ENCODE peak calls at places on chromosomes 11 and 22, in ten cellular contexts. L is hippocampal formation, T is HFF-Myc, F is K562, U is kidney, P is aorta, Q is DMS79 treated with DMSO at 0.1 percent for 48 hours, B is left colon, O is RWPE2, A is DMS53. V is an unnamed sample.

GRCh38 chr11:103380031-103380430 is 270.8 kb downstream of the DYNC2H1 start:
- DNase-seq in O (no peak), U (no peak), Q (no peak), B (no peak), T (no peak), A (no peak), L (no peak), F (no peak), P (no peak), V (no peak)

GRCh38 chr11:102600666-102601065 is 24.5 kb downstream of the MMP20 start:
- DNase-seq in T (no peak), F (no peak), U (no peak), B (no peak), O (no peak), A (no peak), L (no peak), Q (no peak), P (no peak), V (no peak)

GRCh38 chr11:22193348-22194051 is 615 bp downstream of the ANO5 start:
- DNase-seq in T (no peak), U (peak; percentile 74), F (peak; percentile 9), Q (peak; percentile 76), P (peak; percentile 41), L (no peak), B (peak; percentile 38), A (peak; percentile 77), O (no peak), V (no peak)

GRCh38 chr11:134406264-134407185 is 5.5 kb downstream of the B3GAT1 start:
- DNase-seq in A (no peak), U (no peak), T (no peak), O (no peak), P (no peak), B (no peak), F (no peak), Q (no peak), L (no peak), V (no peak)

GRCh38 chr22:30691204-30691603 is 3.5 kb upstream of the OSBP2 start:
- DNase-seq in T (no peak), F (no peak), L (no peak), P (no peak), B (no peak), U (no peak), O (no peak), A (no peak), Q (no peak), V (no peak)

GRCh38 chr11:78961938-78962701 is 387.5 kb upstream of the NARS2 start:
- DNase-seq in U (peak; percentile 79), P (peak; percentile 56), T (no peak), L (peak; percentile 30), A (peak; percentile 42), O (no peak), F (peak; percentile 43), B (no peak), Q (peak; percentile 53), V (peak; percentile 63)

GRCh38 chr22:43173566-43173965 is 13.4 kb downstream of the TTLL12 start:
- DNase-seq in A (no peak), B (no peak), L (no peak), P (peak; percentile 32), Q (no peak), U (peak; percentile 61), O (peak; percentile 58), T (no peak), F (no peak), V (no peak)

GRCh38 chr11:2521081-2521480 is 76.3 kb downstream of the KCNQ1 start:
- DNase-seq in F (no peak), A (no peak), P (peak; percentile 21), L (no peak), U (peak; percentile 56), T (no peak), B (no peak), Q (no peak), O (no peak), V (no peak)

GRCh38 chr22:39518996-39519680 is 1.2 kb upstream of the ATF4 start:
- DNase-seq in U (peak; percentile 79), P (no peak), L (no peak), Q (peak; percentile 46), O (no peak), F (no peak), B (peak; percentile 56), A (peak; percentile 75), T (no peak), V (no peak)

GRCh38 chr11:2296913-2297622 is 4.7 kb downstream of the C11orf21 start:
- DNase-seq in O (no peak), B (peak; percentile 2), P (peak; percentile 29), U (peak; percentile 72), Q (no peak), L (no peak), T (no peak), F (no peak), A (no peak), V (no peak)

GRCh38 chr11:106763516-106763915 is 254.8 kb downstream of the GUCY1A2 start:
- DNase-seq in A (no peak), O (no peak), U (no peak), T (no peak), P (no peak), L (no peak), B (no peak), Q (no peak), F (no peak), V (no peak)

GRCh38 chr22:37965940-37966664 is 12.6 kb downstream of the POLR2F start:
- DNase-seq in P (no peak), F (no peak), Q (no peak), U (no peak), T (no peak), O (no peak), B (no peak), A (no peak), L (no peak), V (no peak)

GRCh38 chr11:125061237-125061636 is 1.9 kb upstream of the SLC37A2 start:
- DNase-seq in O (no peak), B (no peak), Q (no peak), A (no peak), L (no peak), F (no peak), T (no peak), U (peak; percentile 10), P (no peak), V (no peak)

GRCh38 chr11:17571431-17572358 is 24.6 kb downstream of the OTOG start:
- DNase-seq in L (no peak), F (no peak), B (no peak), U (peak; percentile 45), Q (no peak), T (no peak), A (no peak), O (no peak), P (no peak), V (no peak)

GRCh38 chr11:129973809-129974208 is 28.8 kb downstream of the PRDM10 start:
- DNase-seq in F (no peak), P (no peak), A (no peak), O (no peak), T (no peak), B (no peak), U (peak; percentile 87), Q (no peak), L (no peak), V (no peak)

GRCh38 chr11:120068114-120068573 is 69.8 kb downstream of the TRIM29 start:
- DNase-seq in F (no peak), P (no peak), A (no peak), Q (no peak), U (no peak), T (peak; percentile 24), L (no peak), B (no peak), O (no peak), V (no peak)

GRCh38 chr11:14275081-14275480 is 83.9 kb downstream of the RRAS2 start:
- DNase-seq in L (no peak), U (no peak), Q (no peak), A (no peak), T (no peak), F (no peak), P (no peak), B (no peak), O (no peak), V (no peak)

GRCh38 chr11:61429346-61429690 is 457 bp downstream of the CPSF7 start:
- DNase-seq in L (no peak), F (peak; percentile 84), Q (peak; percentile 31), A (peak; percentile 81), U (no peak), O (peak; percentile 69), B (peak; percentile 73), T (no peak), P (peak; percentile 69), V (peak; percentile 17)

GRCh38 chr11:61294717-61295595 is at the start of gene VWCE:
- DNase-seq in F (no peak), A (peak; percentile 91), U (peak; percentile 86), Q (peak; percentile 53), O (no peak), P (peak; percentile 66), T (no peak), L (peak; percentile 31), B (peak; percentile 68), V (peak; percentile 37)

V was measured in NCI-H2107.